ENCODE peak calls at places on chromosomes 1 and 21, in ten cellular contexts. E, O, V, H, U, D, B, N, X and S are unnamed samples.

GRCh38 chr21:30166705-30167104 is at the start of gene CLDN17:
- DNase-seq in X (no peak), B (no peak), N (no peak), H (no peak), E (no peak), O (no peak), D (no peak), U (no peak), V (no peak), S (no peak)

GRCh38 chr21:16372546-16372945 is 642.8 kb downstream of the USP25 start:
- DNase-seq in H (no peak), E (no peak), V (no peak), D (no peak), B (no peak), U (no peak), X (no peak), N (no peak), O (no peak), S (no peak)

GRCh38 chr1:151326619-151327222 is 495 bp downstream of the PI4KB start:
- DNase-seq in N (peak; percentile 62), E (peak; percentile 29), B (peak; percentile 16), U (peak; percentile 33), X (no peak), O (peak; percentile 40), D (peak; percentile 33), H (peak; percentile 77), V (no peak), S (no peak)

GRCh38 chr1:226674892-226675719 is 64.0 kb downstream of the ITPKB start:
- DNase-seq in H (peak; percentile 98), D (no peak), E (no peak), O (no peak), N (no peak), U (no peak), B (no peak), X (no peak), V (no peak), S (peak; percentile 85)

GRCh38 chr1:200619894-200620272 is 668 bp downstream of the KIF14 start:
- DNase-seq in O (no peak), D (peak; percentile 28), B (no peak), V (no peak), E (no peak), X (no peak), H (peak; percentile 47), U (no peak), N (no peak), S (no peak)

GRCh38 chr1:227317541-227318002 is 720 bp downstream of the CDC42BPA start:
- DNase-seq in V (peak; percentile 17), B (peak; percentile 74), N (peak; percentile 58), E (peak; percentile 92), H (no peak), X (no peak), U (peak; percentile 49), O (peak; percentile 34), D (peak; percentile 80), S (peak; percentile 39)

GRCh38 chr21:27129215-27129614 is 162.3 kb upstream of the ADAMTS5 start:
- DNase-seq in B (no peak), V (no peak), X (no peak), D (no peak), U (no peak), O (no peak), N (no peak), H (no peak), E (peak; percentile 53), S (no peak)

GRCh38 chr1:245220381-245220985 is 65.7 kb downstream of the KIF26B start:
- DNase-seq in N (no peak), B (no peak), D (no peak), X (no peak), O (no peak), U (no peak), H (no peak), V (no peak), E (no peak), S (no peak)

GRCh38 chr1:204417231-204417997 is 5.8 kb upstream of the PPP1R15B start:
- DNase-seq in H (no peak), D (peak; percentile 99), B (peak; percentile 97), U (peak; percentile 77), E (peak; percentile 93), V (no peak), N (peak; percentile 80), O (peak; percentile 45), X (peak; percentile 88), S (peak; percentile 25)

GRCh38 chr1:76105269-76105850 is 30.8 kb downstream of the ST6GALNAC3 start:
- DNase-seq in B (no peak), E (no peak), O (no peak), N (no peak), U (no peak), H (no peak), X (no peak), V (no peak), D (no peak), S (no peak)

GRCh38 chr1:167431261-167431908 is 86.9 kb downstream of the CD247 start:
- DNase-seq in N (no peak), H (peak; percentile 92), U (no peak), E (no peak), V (no peak), X (no peak), B (no peak), D (no peak), O (no peak), S (no peak)

GRCh38 chr1:153238536-153238935 is 21.0 kb upstream of the LORICRIN start:
- DNase-seq in H (no peak), E (peak; percentile 55), V (no peak), X (no peak), D (peak; percentile 18), B (peak; percentile 14), U (no peak), O (no peak), N (no peak), S (no peak)

GRCh38 chr1:18764362-18764761 is 95.1 kb downstream of the TAS1R2 start:
- DNase-seq in E (no peak), U (no peak), B (no peak), D (no peak), V (no peak), O (no peak), H (no peak), N (no peak), X (no peak), S (no peak)

GRCh38 chr1:117284408-117285215 is 73.9 kb upstream of the VTCN1 start:
- DNase-seq in B (peak; percentile 71), V (no peak), U (peak; percentile 39), X (no peak), H (peak; percentile 68), N (no peak), E (peak; percentile 88), O (no peak), D (peak; percentile 83), S (no peak)

GRCh38 chr1:180567664-180568063 is 8.9 kb downstream of the OVAAL start:
- DNase-seq in V (no peak), E (no peak), N (no peak), D (no peak), X (no peak), U (no peak), O (no peak), B (no peak), H (no peak), S (no peak)
- H3K4me1 ChIP-seq in V (no peaks in the 10 kb centered on the region), E (no peaks in the 10 kb centered on the region), N (no peaks in the 10 kb centered on the region), D (peaks cover 6% of the 10 kb centered on the region), X (peaks cover 18% of the 10 kb centered on the region), U (peaks cover 12% of the 10 kb centered on the region), O (peaks cover 2% of the 10 kb centered on the region), B (peaks cover 21% of the 10 kb centered on the region), H (no peaks in the 10 kb centered on the region), S (peaks cover 70% of the 10 kb centered on the region)

GRCh38 chr1:110056776-110057175 is 13.7 kb downstream of the ALX3 start:
- DNase-seq in U (no peak), X (no peak), V (no peak), E (no peak), N (no peak), O (no peak), D (peak; percentile 13), B (no peak), H (no peak), S (no peak)
- H3K4me3 ChIP-seq in U (no peak overlapping the region), X (no peak overlapping the region), V (no peak overlapping the region), E (no peak overlapping the region), N (no peak overlapping the region), O (no peak overlapping the region), D (no peak overlapping the region), B (no peak overlapping the region), H (no peak overlapping the region), S (no peak overlapping the region)

GRCh38 chr1:158105342-158105741 is 75.4 kb upstream of the CD1D start:
- DNase-seq in V (no peak), B (no peak), D (no peak), U (no peak), O (no peak), E (no peak), X (no peak), H (no peak), N (no peak), S (no peak)

GRCh38 chr1:158103275-158103674 is 77.4 kb upstream of the CD1D start:
- DNase-seq in H (no peak), E (no peak), U (no peak), B (no peak), O (no peak), D (no peak), X (no peak), V (no peak), N (no peak), S (no peak)

GRCh38 chr1:158103860-158104522 is 76.7 kb upstream of the CD1D start:
- DNase-seq in B (no peak), U (no peak), V (no peak), X (no peak), N (no peak), H (no peak), O (no peak), E (peak; percentile 46), D (no peak), S (no peak)

GRCh38 chr1:158101944-158102343 is 78.8 kb upstream of the CD1D start:
- DNase-seq in N (no peak), E (peak; percentile 61), B (peak; percentile 30), H (no peak), X (no peak), V (no peak), U (no peak), D (peak; percentile 51), O (no peak), S (no peak)

DNA sequence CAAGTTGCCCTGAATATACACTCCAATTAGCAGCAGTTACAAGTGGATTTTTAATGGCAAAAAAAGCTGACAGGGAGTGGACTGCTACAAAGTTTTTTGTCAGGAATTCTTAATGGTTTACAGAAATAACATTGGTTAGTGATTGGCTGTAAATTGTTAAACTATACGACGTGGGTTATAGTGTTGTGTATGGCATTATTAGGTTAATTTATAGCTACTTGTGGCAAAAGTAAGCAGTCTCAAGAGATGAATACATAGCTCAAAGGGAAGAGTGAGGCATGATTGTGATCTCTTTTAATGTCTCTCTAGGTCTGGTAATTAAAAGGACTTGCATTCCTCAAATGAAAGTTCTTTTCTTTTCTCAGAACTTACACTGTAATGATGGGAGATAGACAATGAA is 75.8 kb upstream of the CD1D start:
- DNase-seq in D (no peak), N (no peak), U (no peak), X (no peak), V (no peak), B (no peak), E (no peak), H (no peak), O (no peak), S (no peak)
- H3K27ac ChIP-seq in D (no peak overlapping the region), N (no peak overlapping the region), U (no peak overlapping the region), X (no peak overlapping the region), V (no peak overlapping the region), B (no peak overlapping the region), E (no peak overlapping the region), H (no peak overlapping the region), O (no peak overlapping the region), S (no peak overlapping the region)

DNA sequence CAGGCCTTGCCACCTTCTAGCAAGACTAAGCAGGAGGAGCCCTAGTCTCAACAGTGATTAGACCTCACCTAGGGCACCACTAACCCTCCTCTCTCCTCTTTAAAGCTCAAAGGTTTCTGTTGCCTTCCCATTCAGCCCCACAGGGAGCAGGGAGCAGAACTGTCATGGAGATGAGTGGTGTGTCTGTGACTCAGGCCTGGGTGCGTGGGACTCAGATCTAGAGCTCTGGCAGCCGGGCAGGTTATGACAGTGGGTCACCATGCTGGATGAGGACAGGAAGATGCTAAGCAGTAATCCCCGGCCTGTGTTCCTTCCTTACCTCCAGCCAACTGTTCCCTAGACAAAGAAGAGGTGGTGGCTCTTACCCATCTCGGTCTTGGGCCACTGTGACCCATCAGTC is 60.1 kb upstream of the COA6 start:
- DNase-seq in U (no peak), B (no peak), H (no peak), N (no peak), V (no peak), O (no peak), D (no peak), E (no peak), X (no peak), S (no peak)
- H3K4me1 ChIP-seq in U (peaks cover 13% of the 10 kb centered on the region), B (peaks cover 35% of the 10 kb centered on the region), H (no peaks in the 10 kb centered on the region), N (no peaks in the 10 kb centered on the region), V (peaks cover 9% of the 10 kb centered on the region), O (peaks cover 3% of the 10 kb centered on the region), D (peaks cover 38% of the 10 kb centered on the region), E (peaks cover 3% of the 10 kb centered on the region), X (peaks cover 18% of the 10 kb centered on the region), S (no peaks in the 10 kb centered on the region)